ENCODE peak calls at places on chromosomes 11 and 22, in five cellular contexts. O is tibial artery, V is bronchial epithelial cell, D is AG09309, P is fibroblast of the aortic adventitia. X is an unnamed sample.
A peak's percentile ranks its signal among the peaks of the same experiment; 100 is the strongest.

GRCh38 chr11:126607374-126607773 is 251.9 kb downstream of the ST3GAL4 start:
- DNase-seq in O (peak; percentile 29), D (peak; percentile 38), P (peak; percentile 61), V (peak; percentile 23), X (peak; percentile 10)

GRCh38 chr11:115267871-115268270 is 236.3 kb downstream of the CADM1 start:
- DNase-seq in P (no peak), D (no peak), O (no peak), V (no peak), X (peak; percentile 16)

GRCh38 chr22:47879346-47879745 is 1116.9 kb downstream of the TBC1D22A start:
- DNase-seq in V (no peak), D (no peak), P (no peak), O (no peak), X (no peak)

GRCh38 chr11:10181811-10182210 is 112.2 kb downstream of the SBF2 start:
- DNase-seq in O (no peak), D (peak; percentile 31), P (peak; percentile 59), V (peak; percentile 48), X (no peak)

GRCh38 chr11:120385110-120385509 is 48.9 kb downstream of the ARHGEF12 start:
- DNase-seq in V (no peak), D (no peak), P (no peak), O (no peak), X (no peak)

GRCh38 chr22:38549106-38549884 is 20.7 kb downstream of the DMC1 start:
- DNase-seq in V (peak; percentile 75), D (no peak), P (no peak), O (no peak), X (no peak)

GRCh38 chr11:122505304-122506006 is 150.1 kb upstream of the UBASH3B start:
- DNase-seq in O (peak; percentile 92), P (peak; percentile 99), D (peak; percentile 99), V (peak; percentile 69), X (peak; percentile 91)

GRCh38 chr11:84543367-84544159 is 1083.6 kb downstream of the DLG2 start:
- DNase-seq in V (no peak), D (no peak), P (no peak), O (no peak), X (no peak)

GRCh38 chr22:42511401-42511891 is 8.2 kb downstream of the RRP7A start:
- DNase-seq in D (no peak), V (no peak), P (no peak), O (no peak), X (no peak)

DNA sequence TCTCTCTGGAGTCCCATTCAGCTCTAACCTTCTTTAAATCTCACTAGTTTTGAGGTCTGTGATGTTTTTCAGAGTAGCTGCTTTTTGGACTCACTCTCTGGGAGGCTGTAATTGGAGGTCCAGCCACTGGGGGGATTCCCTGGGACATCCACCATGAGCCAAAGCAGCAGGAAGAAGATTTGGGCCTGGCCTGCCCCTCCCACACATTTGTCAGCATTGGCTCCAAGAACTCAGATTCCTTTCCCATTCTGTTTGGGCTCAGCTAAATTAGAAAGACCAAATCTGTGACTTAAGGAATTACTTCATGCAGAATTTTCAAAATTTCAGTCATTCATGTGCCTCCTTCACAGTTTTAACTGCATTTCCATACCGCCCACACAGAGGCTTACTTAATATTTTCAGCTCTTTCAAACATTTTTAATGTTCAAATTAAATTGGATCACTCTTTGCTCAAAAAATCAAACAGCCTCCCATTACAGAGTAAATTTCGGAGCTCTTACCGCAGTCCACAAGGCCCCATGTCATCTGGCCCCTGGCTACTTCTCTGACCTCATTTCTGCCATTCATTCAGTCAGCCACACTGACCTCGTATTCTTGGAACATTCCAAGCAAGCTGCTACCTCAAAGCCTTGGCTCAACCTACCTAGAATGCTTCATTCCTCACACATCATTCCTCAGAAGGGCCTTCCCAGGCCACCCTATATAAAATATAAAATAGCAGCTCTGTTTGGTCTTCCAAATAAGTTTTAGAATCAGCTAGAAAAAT is 54.5 kb upstream of the RRAS2 start:
- DNase-seq in P (peak; percentile 82), D (no peak), V (no peak), O (no peak), X (no peak)
- TF ChIP-seq CTCF in P (peak; percentile 58), D (peak; percentile 47), V (peak; percentile 4), O (no peak), X (peak; percentile 29)

DNA sequence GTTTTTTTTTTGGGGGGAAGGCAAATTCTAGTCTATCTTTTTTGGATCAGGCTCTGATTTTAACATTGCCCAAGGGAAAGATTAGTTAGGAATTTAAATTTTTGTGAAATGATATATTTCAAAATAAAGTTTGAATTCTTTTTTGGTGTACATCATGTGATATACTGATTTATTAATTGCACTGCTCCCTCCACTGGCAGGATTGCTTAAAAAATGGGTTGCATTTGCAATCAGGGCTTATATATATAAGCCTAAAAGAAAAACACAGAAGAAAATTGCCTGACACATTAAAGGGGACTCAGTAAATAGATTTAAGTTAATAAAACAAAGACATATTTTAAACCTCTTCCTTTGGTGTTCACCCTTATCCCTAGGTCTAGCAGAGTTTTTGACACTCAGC is 1.2 kb downstream of the DYNC2H1 start:
- DNase-seq in P (peak; percentile 77), V (peak; percentile 43), D (no peak), O (no peak), X (peak; percentile 3)
- H3K4me3 ChIP-seq in P (peak overlapping the region; percentile 96), V (no peak overlapping the region), D (peak overlapping the region; percentile 95), O (peak overlapping the region; percentile 55), X (peak overlapping the region; percentile 84)

GRCh38 chr11:132576706-132577105 is 955.6 kb downstream of the OPCML start:
- DNase-seq in D (peak; percentile 63), P (peak; percentile 9), V (peak; percentile 14), O (no peak), X (peak; percentile 96)
- TF ChIP-seq CTCF in D (no peak), P (no peak), V (no peak), O (no peak), X (no peak)

GRCh38 chr22:29352778-29353177 is 35.6 kb downstream of the AP1B1 start:
- DNase-seq in P (no peak), O (no peak), V (no peak), D (no peak), X (no peak)

GRCh38 chr22:29353286-29353685 is 35.1 kb downstream of the AP1B1 start:
- DNase-seq in D (no peak), V (no peak), P (no peak), O (no peak), X (no peak)

GRCh38 chr22:29351891-29352290 is 36.4 kb upstream of the RASL10A start:
- DNase-seq in V (no peak), P (no peak), D (no peak), O (no peak), X (no peak)

GRCh38 chr22:29351042-29351441 is 35.5 kb upstream of the RASL10A start:
- DNase-seq in O (no peak), V (no peak), P (no peak), D (no peak), X (no peak)

DNA sequence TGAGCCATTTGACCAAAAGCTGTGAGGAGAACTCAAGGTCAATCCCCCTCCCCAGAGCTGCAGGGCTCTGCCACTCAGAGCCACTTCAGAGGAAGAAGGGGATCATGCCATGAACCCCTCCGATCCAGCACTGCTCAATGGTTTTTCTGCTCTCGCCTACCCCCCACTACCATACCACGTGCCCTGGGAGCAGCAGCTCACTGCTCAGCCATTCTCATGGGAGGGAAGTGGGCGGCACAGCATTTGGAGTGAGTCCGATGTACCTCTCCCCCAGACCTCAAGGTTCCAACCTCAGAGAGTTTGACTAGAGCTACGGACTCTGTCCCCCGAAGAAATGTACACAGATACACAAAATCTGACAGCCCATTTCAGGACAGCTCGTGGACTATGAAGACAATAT is 34.5 kb downstream of the AP1B1 start:
- DNase-seq in P (no peak), O (no peak), D (no peak), V (no peak), X (no peak)
- H3K4me3 ChIP-seq in P (no peak overlapping the region), O (no peak overlapping the region), D (no peak overlapping the region), V (no peak overlapping the region), X (no peak overlapping the region)

GRCh38 chr11:103539166-103539565 is 429.9 kb downstream of the DYNC2H1 start:
- DNase-seq in D (no peak), P (no peak), V (no peak), O (no peak), X (no peak)

GRCh38 chr11:103534959-103535358 is 425.7 kb downstream of the DYNC2H1 start:
- DNase-seq in D (no peak), P (no peak), O (no peak), V (no peak), X (no peak)

GRCh38 chr11:103536335-103536722 is 427.1 kb downstream of the DYNC2H1 start:
- DNase-seq in P (no peak), O (no peak), D (no peak), V (no peak), X (no peak)

GRCh38 chr11:103541186-103541795 is 432.1 kb downstream of the DYNC2H1 start:
- DNase-seq in D (no peak), O (no peak), P (no peak), V (peak; percentile 93), X (no peak)

DNA sequence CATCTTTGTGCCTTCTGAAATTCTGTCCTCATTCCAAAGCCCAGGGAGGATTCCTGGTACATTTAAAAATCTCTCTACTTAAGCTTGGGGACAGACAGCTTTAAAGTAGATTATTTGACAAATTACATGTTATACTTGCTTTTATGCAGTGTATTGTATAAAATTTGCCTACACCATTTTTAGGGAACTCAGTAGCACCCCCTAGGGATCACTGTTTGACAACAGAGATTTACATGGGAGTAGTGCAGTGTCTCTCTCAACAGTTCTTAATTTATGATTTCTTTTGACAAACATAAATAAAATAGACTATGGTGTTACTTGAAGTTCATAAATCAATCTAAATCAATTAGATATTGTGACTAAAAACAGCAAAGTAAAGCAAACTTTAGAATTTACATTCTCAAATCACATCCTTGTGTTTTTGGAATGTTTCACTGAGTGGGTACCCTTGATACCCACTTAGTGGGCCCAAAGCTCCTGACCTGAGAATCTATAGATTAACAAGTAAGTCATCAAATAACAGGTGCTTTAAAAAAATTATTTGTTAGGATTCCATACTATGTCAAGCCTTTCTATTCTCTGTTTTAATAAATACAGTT is 428.8 kb downstream of the DYNC2H1 start:
- DNase-seq in O (no peak), D (no peak), V (peak; percentile 42), P (peak; percentile 59), X (no peak)
- TF ChIP-seq CTCF in O (no peak), D (peak; percentile 64), V (peak; percentile 53), P (peak; percentile 61), X (peak; percentile 47)

X was measured in AG04449.